ENCODE peak calls at places on chromosomes 13 and 19, in eight cellular contexts. S is lower lobe of right lung; N is GM13977; U is H54; W is stimulated activated CD4-positive, alpha-beta T cell treated with anti-CD3 and anti-CD28 coated beads, Interleukin-2, amount 100 ng/mL, for 48 hours; I is T-helper 9 cell; G is T-helper 17 cell; Z is nephron progenitor cell. O is an unnamed sample.

GRCh38 chr19:7257148-7258041 is 36.8 kb downstream of the INSR start:
- DNase-seq in I (no peak), N (no peak), G (no peak), U (peak; percentile 72), W (no peak), Z (no peak), S (no peak), O (no peak)

GRCh38 chr19:5950744-5951143 is 27.2 kb downstream of the RANBP3 start:
- DNase-seq in I (no peak), N (no peak), G (no peak), U (no peak), W (no peak), Z (no peak), S (no peak), O (no peak)

GRCh38 chr19:51711702-51712101 is 12.1 kb downstream of the HAS1 start:
- DNase-seq in N (no peak), S (no peak), G (no peak), W (no peak), Z (no peak), U (no peak), I (no peak), O (no peak)

GRCh38 chr13:33932765-33933406 is 114.9 kb downstream of the RFC3 start:
- DNase-seq in N (no peak), S (no peak), W (no peak), I (no peak), G (no peak), Z (no peak), U (no peak), O (no peak)

GRCh38 chr19:15223649-15224371 is 8.4 kb downstream of the EPHX3 start:
- DNase-seq in Z (no peak), I (no peak), G (no peak), S (no peak), N (no peak), U (no peak), W (no peak), O (no peak)

GRCh38 chr19:35247526-35248309 is 1.1 kb upstream of the LSR start:
- DNase-seq in W (peak; percentile 41), G (peak; percentile 43), N (peak; percentile 84), S (peak; percentile 90), I (peak; percentile 40), U (no peak), Z (peak; percentile 85), O (no peak)

GRCh38 chr19:41324921-41325639 is 15.1 kb downstream of the CCDC97 start:
- DNase-seq in G (no peak), S (peak; percentile 79), N (no peak), W (no peak), Z (peak; percentile 73), U (peak; percentile 93), I (no peak), O (no peak)

GRCh38 chr13:98648676-98649075 is 71.8 kb upstream of the STK24 start:
- DNase-seq in G (no peak), Z (no peak), W (no peak), I (no peak), S (no peak), U (no peak), N (no peak), O (no peak)

GRCh38 chr19:8610041-8610927 is at the start of gene ADAMTS10:
- DNase-seq in N (peak; percentile 72), G (peak; percentile 26), S (no peak), I (peak; percentile 43), W (peak; percentile 24), Z (peak; percentile 74), U (no peak), O (no peak)

GRCh38 chr19:18898533-18899408 is 2.8 kb upstream of the CERS1 start:
- DNase-seq in Z (no peak), U (no peak), G (no peak), W (no peak), N (no peak), I (no peak), S (no peak), O (no peak)

GRCh38 chr13:54449922-54450321 is 1421.3 kb downstream of the OLFM4 start:
- DNase-seq in N (no peak), I (no peak), Z (no peak), S (no peak), G (no peak), U (no peak), W (no peak), O (no peak)

GRCh38 chr19:30653646-30654386 is 281.6 kb downstream of the ZNF536 start:
- DNase-seq in W (no peak), S (no peak), Z (no peak), I (no peak), N (no peak), U (no peak), G (no peak), O (no peak)

GRCh38 chr13:25085125-25085742 is 10.7 kb upstream of the PABPC3 start:
- DNase-seq in I (no peak), G (no peak), U (peak; percentile 4), N (peak; percentile 58), Z (peak; percentile 36), S (no peak), W (peak; percentile 7), O (peak; percentile 39)

GRCh38 chr19:29478578-29479565 is 46.9 kb upstream of the VSTM2B start:
- DNase-seq in I (no peak), U (no peak), S (no peak), Z (peak; percentile 69), W (no peak), N (no peak), G (no peak), O (no peak)

GRCh38 chr19:40611096-40611495 is 9.9 kb downstream of the LTBP4 start:
- DNase-seq in S (peak; percentile 80), N (no peak), I (no peak), G (no peak), W (no peak), U (no peak), Z (no peak), O (no peak)

GRCh38 chr19:10422846-10423245 is 2.5 kb downstream of the PDE4A start:
- DNase-seq in G (no peak), N (no peak), W (no peak), U (no peak), Z (no peak), S (no peak), I (no peak), O (no peak)

GRCh38 chr19:293436-294110 is 2.4 kb upstream of the PLPP2 start:
- DNase-seq in I (no peak), Z (no peak), N (no peak), S (no peak), W (no peak), U (no peak), G (no peak), O (no peak)

GRCh38 chr19:12464769-12465725 is 19.6 kb downstream of the ZNF709 start:
- DNase-seq in W (no peak), G (no peak), U (no peak), S (no peak), I (no peak), N (no peak), Z (no peak), O (no peak)

GRCh38 chr13:113953561-113953960 is 20.3 kb downstream of the C13orf46 start:
- DNase-seq in Z (no peak), S (no peak), G (no peak), I (no peak), W (no peak), U (no peak), N (no peak), O (no peak)

GRCh38 chr19:6773323-6773931 is 919 bp downstream of the VAV1 start:
- DNase-seq in Z (no peak), S (peak; percentile 73), U (no peak), G (peak; percentile 32), W (peak; percentile 49), N (peak; percentile 75), I (peak; percentile 29), O (no peak)

GRCh38 chr19:19480688-19481087 is 34.7 kb downstream of the TSSK6 start:
- DNase-seq in U (no peak), I (no peak), N (no peak), G (no peak), S (no peak), W (no peak), Z (no peak), O (no peak)

GRCh38 chr19:566403-566802 is 6.0 kb upstream of the BSG start:
- DNase-seq in N (no peak), W (no peak), S (peak; percentile 71), I (no peak), U (no peak), G (no peak), Z (no peak), O (no peak)

GRCh38 chr13:30382836-30383525 is 39.3 kb upstream of the UBE2L5 start:
- DNase-seq in S (no peak), I (no peak), Z (no peak), N (no peak), G (no peak), W (no peak), U (no peak), O (no peak)

GRCh38 chr13:113668491-113668971 is 1.5 kb downstream of the GRK1 start:
- DNase-seq in S (peak; percentile 42), I (no peak), Z (no peak), G (no peak), U (no peak), N (no peak), W (no peak), O (no peak)

GRCh38 chr19:8331263-8331840 is 10.1 kb downstream of the RPS28 start:
- DNase-seq in Z (no peak), N (no peak), S (no peak), G (no peak), W (no peak), U (no peak), I (no peak), O (no peak)

GRCh38 chr13:111566567-111566966 is 246.1 kb downstream of the TEX29 start:
- DNase-seq in U (no peak), N (no peak), W (no peak), I (no peak), G (no peak), S (no peak), Z (no peak), O (no peak)

GRCh38 chr13:102877285-102877684 is 31.5 kb downstream of the ERCC5 start:
- DNase-seq in W (no peak), G (no peak), N (no peak), Z (no peak), U (no peak), I (no peak), S (no peak), O (no peak)

GRCh38 chr13:98112456-98112855 is 30.4 kb upstream of the FARP1 start:
- DNase-seq in S (no peak), G (no peak), W (no peak), N (no peak), I (no peak), U (no peak), Z (no peak), O (no peak)